ENCODE peak calls at places on chromosomes 16 and 17, in seven cellular contexts. D, M, W, K, Q, L and C are unnamed samples.
A peak's percentile ranks its signal among the peaks of the same experiment; 100 is the strongest.

GRCh38 chr17:83010323-83011200 is 68.8 kb upstream of the METRNL start:
- DNase-seq in Q (peak; percentile 69), M (no peak), D (no peak), L (no peak), W (peak; percentile 37), K (no peak), C (no peak)

GRCh38 chr17:2068589-2069051 is 13.7 kb downstream of the HIC1 start:
- DNase-seq in L (no peak), Q (peak; percentile 90), W (no peak), D (peak; percentile 52), K (no peak), M (no peak), C (no peak)

GRCh38 chr17:9937164-9937835 is 32.2 kb upstream of the RCVRN start:
- DNase-seq in M (peak; percentile 51), L (peak; percentile 73), W (no peak), Q (no peak), K (peak; percentile 23), D (peak; percentile 36), C (no peak)

GRCh38 chr17:79422236-79422635 is 188.6 kb downstream of the RBFOX3 start:
- DNase-seq in Q (no peak), D (no peak), K (no peak), L (no peak), W (no peak), M (no peak), C (no peak)

GRCh38 chr17:66542967-66543525 is 240.6 kb downstream of the PRKCA start:
- DNase-seq in W (no peak), D (no peak), Q (peak; percentile 92), K (no peak), L (no peak), M (no peak), C (peak; percentile 49)

GRCh38 chr17:80284631-80285030 is 24.0 kb downstream of the RNF213 start:
- DNase-seq in D (no peak), Q (no peak), M (no peak), W (no peak), L (no peak), K (no peak), C (no peak)

GRCh38 chr17:17724307-17724921 is 43.2 kb downstream of the RAI1 start:
- DNase-seq in K (peak; percentile 58), D (no peak), Q (peak; percentile 54), W (no peak), L (no peak), M (peak; percentile 64), C (no peak)

GRCh38 chr17:263773-264172 is 82.3 kb upstream of the DOC2B start:
- DNase-seq in M (no peak), W (no peak), Q (no peak), K (peak; percentile 5), L (no peak), D (peak; percentile 4), C (no peak)

GRCh38 chr16:12289175-12290063 is 312.9 kb downstream of the SNX29 start:
- DNase-seq in K (no peak), W (peak; percentile 34), M (no peak), L (no peak), D (no peak), Q (no peak), C (no peak)

GRCh38 chr16:87233928-87234327 is 83.3 kb downstream of the C16orf95 start:
- DNase-seq in D (no peak), L (no peak), Q (peak; percentile 53), M (no peak), K (peak; percentile 22), W (no peak), C (peak; percentile 57)
- TF ChIP-seq CTCF in D (no peak), L (no peak), Q (peak; percentile 50), M (no peak), K (peak; percentile 22), W (no peak), C (peak; percentile 76)

GRCh38 chr16:85056211-85056748 is 28.7 kb downstream of the KIAA0513 start:
- DNase-seq in M (no peak), L (no peak), D (peak; percentile 43), W (no peak), Q (peak; percentile 36), K (peak; percentile 34), C (no peak)
- H3K4me3 ChIP-seq in M (no peak overlapping the region), L (no peak overlapping the region), D (no peak overlapping the region), W (peak overlapping the region; percentile 27), Q (no peak overlapping the region), K (no peak overlapping the region), C (no peak overlapping the region)

GRCh38 chr17:81401727-81402529 is 6.7 kb downstream of the BAHCC1 start:
- DNase-seq in K (no peak), L (no peak), D (no peak), M (no peak), Q (no peak), W (no peak), C (no peak)

GRCh38 chr17:81403671-81404534 is 8.6 kb downstream of the BAHCC1 start:
- DNase-seq in D (peak; percentile 79), Q (no peak), K (no peak), L (no peak), M (no peak), W (no peak), C (no peak)

GRCh38 chr17:81402530-81402941 is 7.3 kb downstream of the BAHCC1 start:
- DNase-seq in W (no peak), L (no peak), M (no peak), D (no peak), Q (no peak), K (no peak), C (no peak)

GRCh38 chr17:81404557-81405165 is 9.4 kb downstream of the BAHCC1 start:
- DNase-seq in M (no peak), W (no peak), D (peak; percentile 72), L (no peak), K (no peak), Q (no peak), C (no peak)

GRCh38 chr17:81403040-81403467 is 7.8 kb downstream of the BAHCC1 start:
- DNase-seq in L (no peak), W (no peak), M (no peak), Q (peak; percentile 46), D (no peak), K (no peak), C (no peak)
- H3K27me3 ChIP-seq in L (no peaks in the 10 kb centered on the region), W (peaks cover 4% of the 10 kb centered on the region), M (no peaks in the 10 kb centered on the region), Q (no peaks in the 10 kb centered on the region), D (no peaks in the 10 kb centered on the region), K (no peaks in the 10 kb centered on the region), C (no peaks in the 10 kb centered on the region)

GRCh38 chr16:68843482-68844210 is at the start of gene TANGO6:
- DNase-seq in M (peak; percentile 86), W (peak; percentile 87), K (peak; percentile 79), Q (peak; percentile 68), D (peak; percentile 81), L (peak; percentile 76), C (peak; percentile 68)
- TF ChIP-seq CTCF in M (no peak), W (no peak), K (no peak), Q (peak; percentile 39), D (no peak), L (no peak), C (peak; percentile 57)

GRCh38 chr16:27960619-27961295 is 102.8 kb downstream of the GSG1L start:
- DNase-seq in D (no peak), M (no peak), K (no peak), Q (no peak), W (no peak), L (peak; percentile 51), C (no peak)
- H3K4me3 ChIP-seq in D (no peak overlapping the region), M (no peak overlapping the region), K (no peak overlapping the region), Q (no peak overlapping the region), W (no peak overlapping the region), L (no peak overlapping the region), C (no peak overlapping the region)

GRCh38 chr17:36750316-36750885 is 149.0 kb downstream of the MRM1 start:
- DNase-seq in D (no peak), Q (no peak), M (no peak), L (no peak), K (no peak), W (no peak), C (no peak)
- H3K27me3 ChIP-seq in D (no peaks in the 10 kb centered on the region), Q (peaks cover 24% of the 10 kb centered on the region), M (peaks cover 38% of the 10 kb centered on the region), L (peaks cover 9% of the 10 kb centered on the region), K (no peaks in the 10 kb centered on the region), W (peaks cover 4% of the 10 kb centered on the region), C (peaks cover 3% of the 10 kb centered on the region)